ENCODE peak calls at places on chromosomes 13 and 19, in eight cellular contexts. V is stimulated activated CD8-positive, alpha-beta memory T cell treated with anti-CD3 and anti-CD28 coated beads, Interleukin-15, amount 100 ng/mL, for 4 hours; I is GM12892; R is T follicular helper cell; T is GM19239; D is AG08395; C is endothelial cell of umbilical vein; P is NCI-H446. L is an unnamed sample.

GRCh38 chr13:65497265-65497664 is 1732.9 kb downstream of the PCDH9 start:
- DNase-seq in V (no peak), D (peak), P (no peak), C (no peak), R (no peak), T (no peak), I (no peak), L (no peak)

GRCh38 chr13:37769078-37769477 is 100.5 kb downstream of the TRPC4 start:
- DNase-seq in D (no peak), P (peak), C (no peak), V (no peak), R (no peak), I (no peak), T (no peak), L (no peak)

GRCh38 chr19:3961007-3961406 is 9.9 kb downstream of the DAPK3 start:
- DNase-seq in I (no peak), D (no peak), R (no peak), P (no peak), T (no peak), C (no peak), V (no peak), L (no peak)

GRCh38 chr19:16825312-16826168 is 3.7 kb upstream of the SIN3B start:
- DNase-seq in V (no peak), I (no peak), C (peak), D (peak), T (no peak), P (peak), R (no peak), L (no peak)

GRCh38 chr13:48731957-48732569 is 78.3 kb downstream of the CYSLTR2 start:
- DNase-seq in D (no peak), P (peak), I (no peak), V (no peak), T (peak), R (peak), C (peak), L (peak)

GRCh38 chr13:110394371-110394841 is 87.3 kb downstream of the COL4A2 start:
- DNase-seq in V (no peak), P (no peak), R (no peak), T (no peak), D (no peak), I (no peak), C (no peak), L (no peak)

GRCh38 chr19:330503-330902 is 14.1 kb downstream of the MIER2 start:
- DNase-seq in P (no peak), D (no peak), R (no peak), V (no peak), I (no peak), T (no peak), C (no peak), L (no peak)

GRCh38 chr13:101013245-101013644 is 338.6 kb upstream of the TMTC4 start:
- DNase-seq in T (no peak), R (no peak), V (no peak), C (no peak), P (no peak), I (no peak), D (no peak), L (no peak)

GRCh38 chr13:113754691-113755090 is 4.3 kb upstream of the TMEM255B start:
- DNase-seq in P (no peak), I (no peak), C (no peak), R (no peak), V (no peak), T (no peak), D (no peak), L (no peak)

GRCh38 chr19:10852098-10852800 is 4.0 kb downstream of the C19orf38 start:
- DNase-seq in I (no peak), P (no peak), T (no peak), R (no peak), C (no peak), V (no peak), D (no peak), L (no peak)

GRCh38 chr19:7636691-7637373 is at the start of gene STXBP2:
- DNase-seq in R (peak), I (peak), D (peak), C (peak), T (peak), V (peak), P (peak), L (peak)

GRCh38 chr13:79307866-79308298 is 98.2 kb downstream of the RBM26 start:
- DNase-seq in V (no peak), I (no peak), P (no peak), R (no peak), D (no peak), T (no peak), C (no peak), L (no peak)

GRCh38 chr19:5949792-5950305 is 28.1 kb downstream of the RANBP3 start:
- DNase-seq in P (no peak), V (no peak), C (no peak), T (no peak), R (peak), I (no peak), D (no peak), L (no peak)

GRCh38 chr13:40060318-40061007 is 405.0 kb downstream of the COG6 start:
- DNase-seq in R (no peak), I (peak), D (peak), P (peak), T (peak), V (no peak), C (no peak), L (peak)

GRCh38 chr13:25847635-25848616 is 203.9 kb downstream of the SHISA2 start:
- DNase-seq in C (no peak), I (no peak), V (no peak), P (no peak), D (no peak), R (no peak), T (no peak), L (no peak)

GRCh38 chr13:110017379-110017778 is 231.0 kb upstream of the IRS2 start:
- DNase-seq in T (no peak), R (no peak), C (no peak), P (no peak), I (no peak), V (no peak), D (peak), L (no peak)

GRCh38 chr13:59706101-59706976 is 457.4 kb downstream of the DIAPH3 start:
- DNase-seq in R (no peak), V (no peak), P (no peak), T (no peak), I (no peak), D (no peak), C (peak), L (no peak)